ENCODE peak calls at places on chromosomes 12 and 14, in six cellular contexts. J is cardiac muscle cell, C is PC-9, T is tibial artery, B is PC-3, U is body of pancreas. O is an unnamed sample.

GRCh38 chr14:96362965-96363750 is at the start of the genes ATG2B and GSKIP:
- DNase-seq in C (peak), T (peak), U (peak), J (peak), B (peak), O (peak)

GRCh38 chr14:55237999-55238680 is 33.1 kb upstream of the FBXO34 start:
- DNase-seq in J (no peak), T (no peak), C (peak), U (no peak), B (no peak), O (no peak)

GRCh38 chr14:60931206-60931605 is 49.7 kb downstream of the TRMT5 start:
- DNase-seq in J (no peak), C (no peak), U (no peak), T (no peak), B (no peak), O (no peak)

GRCh38 chr12:132251741-132252490 is 77.5 kb downstream of the GALNT9 start:
- DNase-seq in B (no peak), U (no peak), J (no peak), C (no peak), T (no peak), O (no peak)

GRCh38 chr12:48796976-48797375 is 8.1 kb upstream of the ADCY6 start:
- DNase-seq in C (peak), T (no peak), U (no peak), B (no peak), J (no peak), O (no peak)

GRCh38 chr14:75123991-75124390 is 2.9 kb downstream of the NEK9 start:
- DNase-seq in J (no peak), U (peak), B (peak), C (peak), T (no peak), O (peak)

GRCh38 chr12:111758120-111758561 is 8.6 kb upstream of the ALDH2 start:
- DNase-seq in J (no peak), T (no peak), B (no peak), C (no peak), U (peak), O (no peak)

GRCh38 chr14:61621444-61621843 is 73.9 kb upstream of the HIF1A start:
- DNase-seq in J (no peak), C (no peak), U (no peak), T (no peak), B (no peak), O (no peak)

GRCh38 chr14:25396128-25396527 is 346.2 kb upstream of the STXBP6 start:
- DNase-seq in T (no peak), U (no peak), C (no peak), B (no peak), J (no peak), O (no peak)

GRCh38 chr14:25394791-25395391 is 344.9 kb upstream of the STXBP6 start:
- DNase-seq in C (no peak), U (no peak), J (no peak), T (no peak), B (no peak), O (no peak)

GRCh38 chr14:25400607-25401206 is 350.8 kb upstream of the STXBP6 start:
- DNase-seq in J (peak), T (no peak), C (peak), B (peak), U (peak), O (no peak)
- TF ChIP-seq CTCF in J (peak), T (no peak), C (peak), B (peak), U (peak), O (peak)

DNA sequence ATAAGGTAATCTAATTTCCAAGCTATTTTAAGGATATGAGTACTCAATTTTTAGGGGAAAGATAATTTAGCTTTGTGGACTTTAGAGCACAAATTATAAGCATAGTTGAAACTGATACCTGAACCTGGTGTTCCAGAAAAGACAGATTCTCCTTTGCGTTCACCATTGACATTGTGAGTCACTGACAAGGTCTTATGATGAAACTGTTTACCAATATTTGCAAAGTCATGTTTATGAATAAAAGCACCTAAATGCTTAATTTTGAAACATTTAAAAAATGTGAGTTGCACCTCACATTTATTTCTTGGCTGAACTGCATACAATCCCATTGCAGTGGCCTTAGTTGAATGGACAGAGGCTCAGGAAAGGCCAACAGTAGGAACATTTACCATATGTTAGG is 3.9 kb downstream of the BCAT1 start:
- DNase-seq in C (no peak), B (no peak), U (no peak), T (no peak), J (no peak), O (no peak)
- H3K27ac ChIP-seq in C (no peak), B (no peak), U (peak), T (no peak), J (no peak), O (no peak)

GRCh38 chr14:102672410-102672960 is 80.0 kb downstream of the RCOR1 start:
- DNase-seq in J (no peak), C (no peak), B (no peak), U (no peak), T (no peak), O (no peak)
- TF ChIP-seq CTCF in J (no peak), C (no peak), B (no peak), U (no peak), T (no peak), O (no peak)

DNA sequence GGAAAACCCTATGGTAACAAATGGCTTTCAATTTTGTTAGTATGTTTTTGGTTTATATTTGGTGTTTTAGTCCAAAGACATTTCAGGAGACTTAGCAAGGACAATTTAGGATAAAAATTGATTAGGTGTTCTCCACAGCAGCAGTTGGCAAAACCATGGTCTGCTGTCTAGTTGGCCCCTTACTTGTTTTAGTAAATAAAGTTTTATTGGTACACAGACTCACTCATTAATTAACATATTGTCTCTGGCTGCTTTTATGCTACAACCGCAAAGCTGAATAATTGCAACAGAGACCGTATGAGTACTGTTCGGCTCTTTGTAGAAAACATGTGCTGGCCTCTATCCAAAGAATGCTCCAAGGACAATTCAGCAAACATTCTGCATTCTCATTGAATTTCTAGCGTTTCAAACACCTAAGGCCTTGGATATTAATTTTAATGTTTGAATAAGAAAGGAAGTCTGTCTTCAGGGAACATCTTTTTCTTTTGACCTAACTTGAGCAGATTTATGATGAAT is 77.8 kb downstream of the CCDC92 start:
- DNase-seq in C (no peak), U (no peak), B (no peak), T (no peak), J (no peak), O (no peak)
- H3K27ac ChIP-seq in C (no peak), U (no peak), B (no peak), T (no peak), J (no peak), O (no peak)

O was measured in RWPE1.